ENCODE peak calls at places on chromosomes 2 and 18, in five cellular contexts. C is AG04449, N is MM.1S, O is HCT116, U is AG10803. B is an unnamed sample.

GRCh38 chr2:65378308-65378689 is 54.1 kb downstream of the SPRED2 start:
- DNase-seq in C (no peak), N (no peak), O (no peak), U (no peak), B (no peak)

GRCh38 chr2:71614976-71615768 is 161.8 kb downstream of the DYSF start:
- DNase-seq in C (no peak), N (no peak), O (no peak), U (peak), B (peak)

GRCh38 chr2:45141883-45142866 is 132.9 kb upstream of the SIX2 start:
- DNase-seq in C (no peak), N (no peak), O (no peak), U (no peak), B (no peak)

GRCh38 chr18:79914614-79915160 is 36.8 kb downstream of the SLC66A2 start:
- DNase-seq in C (no peak), N (no peak), O (no peak), U (no peak), B (no peak)

GRCh38 chr2:231244382-231245252 is 46.2 kb downstream of the ARMC9 start:
- DNase-seq in C (no peak), N (no peak), O (no peak), U (no peak), B (no peak)

GRCh38 chr2:160194946-160195345 is 5.1 kb downstream of the ITGB6 start:
- DNase-seq in C (no peak), N (no peak), O (no peak), U (no peak), B (no peak)

GRCh38 chr2:206392118-206392517 is 51.2 kb upstream of the ADAM23 start:
- DNase-seq in C (no peak), N (peak), O (peak), U (peak), B (peak)

GRCh38 chr2:57859755-57860154 is 186.9 kb upstream of the VRK2 start:
- DNase-seq in C (no peak), N (no peak), O (no peak), U (no peak), B (no peak)

GRCh38 chr2:201040867-201041628 is 30.4 kb downstream of the HYCC2 start:
- DNase-seq in C (no peak), N (no peak), O (no peak), U (no peak), B (no peak)

GRCh38 chr2:203578511-203579130 is 43.5 kb upstream of the RAPH1 start:
- DNase-seq in C (no peak), N (no peak), O (no peak), U (no peak), B (no peak)

GRCh38 chr2:188573453-188573852 is 281.8 kb downstream of the GULP1 start:
- DNase-seq in C (no peak), N (no peak), O (no peak), U (no peak), B (no peak)

GRCh38 chr2:46384457-46384815 is 87.2 kb downstream of the EPAS1 start:
- DNase-seq in C (no peak), N (no peak), O (no peak), U (no peak), B (no peak)

GRCh38 chr2:239291505-239292350 is 109.1 kb downstream of the HDAC4 start:
- DNase-seq in C (no peak), N (no peak), O (no peak), U (no peak), B (no peak)

GRCh38 chr2:1653956-1654695 is 90.2 kb downstream of the PXDN start:
- DNase-seq in C (peak), N (no peak), O (no peak), U (peak), B (peak)

GRCh38 chr2:37558622-37559021 is 112.8 kb downstream of the CDC42EP3 start:
- DNase-seq in C (no peak), N (no peak), O (no peak), U (no peak), B (no peak)

GRCh38 chr2:226001716-226002115 is 602.2 kb downstream of the NYAP2 start:
- DNase-seq in C (no peak), N (no peak), O (no peak), U (peak), B (no peak)

GRCh38 chr2:75800456-75800855 is 89.7 kb upstream of the GCFC2 start:
- DNase-seq in C (no peak), N (peak), O (no peak), U (no peak), B (no peak)

GRCh38 chr2:7634370-7634769 is 717.2 kb downstream of the RNF144A start:
- DNase-seq in C (no peak), N (no peak), O (no peak), U (no peak), B (no peak)

GRCh38 chr2:42239289-42239661 is 70.1 kb downstream of the EML4 start:
- DNase-seq in C (no peak), N (no peak), O (no peak), U (no peak), B (no peak)

GRCh38 chr2:49715597-49715996 is 561.3 kb upstream of the FSHR start:
- DNase-seq in C (no peak), N (no peak), O (no peak), U (no peak), B (no peak)

GRCh38 chr2:179749210-179749609 is 112.2 kb downstream of the ZNF385B start:
- DNase-seq in C (no peak), N (no peak), O (no peak), U (peak), B (peak)

GRCh38 chr18:12839526-12840196 is 44.4 kb downstream of the PTPN2 start:
- DNase-seq in C (no peak), N (peak), O (no peak), U (peak), B (peak)

GRCh38 chr2:239142806-239143205 is 258.0 kb downstream of the HDAC4 start:
- DNase-seq in C (no peak), N (no peak), O (no peak), U (no peak), B (no peak)

GRCh38 chr18:77056399-77057015 is 76.1 kb downstream of the MBP start:
- DNase-seq in C (no peak), N (no peak), O (no peak), U (no peak), B (peak)

GRCh38 chr2:96985181-96985580 is 1.2 kb downstream of the FAM178B start:
- DNase-seq in C (no peak), N (no peak), O (no peak), U (no peak), B (no peak)

GRCh38 chr2:215442392-215442787 is 6.5 kb upstream of the FN1 start:
- DNase-seq in C (no peak), N (no peak), O (no peak), U (no peak), B (no peak)

GRCh38 chr2:107428781-107429180 is 397.9 kb upstream of the RGPD4 start:
- DNase-seq in C (no peak), N (no peak), O (no peak), U (no peak), B (no peak)

GRCh38 chr2:86087936-86088850 is 17.5 kb downstream of the POLR1A start:
- DNase-seq in C (no peak), N (no peak), O (no peak), U (no peak), B (no peak)
- TF ChIP-seq CTCF in C (peak), N (peak), O (peak), U (peak), B (peak)

GRCh38 chr2:233421091-233421816 is 67.0 kb downstream of the DGKD start:
- DNase-seq in C (no peak), N (no peak), O (no peak), U (no peak), B (no peak)
- H3K4me3 ChIP-seq in C (no peak), N (no peak), O (peak), U (no peak), B (no peak)

DNA sequence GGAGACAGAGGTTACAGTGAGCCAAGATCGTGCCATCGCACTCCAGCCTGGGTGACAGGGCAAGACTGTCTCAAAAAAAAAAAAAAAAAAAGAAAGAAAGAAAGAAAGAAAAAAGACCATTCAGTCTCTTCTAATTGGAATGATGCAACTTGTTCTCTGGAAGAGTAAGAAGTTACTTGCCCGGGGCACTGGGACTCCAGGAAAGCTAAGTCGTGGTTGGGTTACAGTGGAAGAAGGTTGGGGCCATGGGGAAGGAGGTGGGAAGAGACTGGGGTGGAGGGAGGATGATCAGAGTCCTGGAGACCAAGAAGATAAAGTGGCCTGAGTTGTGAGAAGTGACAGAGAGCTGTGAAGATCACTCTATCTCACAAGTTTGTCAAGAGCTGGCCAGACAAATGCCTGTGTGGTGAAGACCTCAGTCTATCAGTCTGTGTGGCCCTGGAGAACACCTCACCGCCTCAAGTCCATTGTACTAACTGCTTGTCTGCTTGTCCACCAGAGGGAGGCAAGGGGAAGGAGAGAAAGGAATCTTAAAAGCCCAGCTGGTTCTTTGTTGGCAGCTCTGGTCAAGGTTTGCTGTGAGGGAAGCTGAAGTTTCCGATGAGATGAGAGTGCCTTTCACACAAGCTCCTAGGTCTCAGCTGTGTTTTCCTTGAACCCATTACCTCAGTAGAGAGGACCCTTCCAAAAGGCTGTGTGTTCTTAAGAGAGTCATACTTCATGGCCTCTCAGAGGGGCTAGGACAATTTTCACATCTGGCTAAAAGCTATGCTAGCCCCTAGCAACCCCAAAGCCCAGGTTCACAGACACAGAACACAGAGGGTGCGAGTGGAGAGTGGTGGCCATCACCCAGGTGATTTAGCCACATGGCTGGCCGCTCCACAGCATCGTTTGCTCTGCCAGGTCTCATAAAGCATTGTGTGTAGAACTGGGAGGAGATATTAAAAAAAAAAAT is 72.0 kb upstream of the TMEM178A start:
- DNase-seq in C (peak), N (no peak), O (peak), U (peak), B (peak)
- TF ChIP-seq CTCF in C (peak), N (peak), O (peak), U (peak), B (peak)

GRCh38 chr2:237413293-237414055 is 490 bp downstream of the COL6A3 start:
- DNase-seq in C (no peak), N (no peak), O (no peak), U (peak), B (peak)

GRCh38 chr2:237411683-237412349 is 2.1 kb downstream of the COL6A3 start:
- DNase-seq in C (no peak), N (no peak), O (no peak), U (peak), B (peak)

GRCh38 chr2:237412646-237413292 is 1.2 kb downstream of the COL6A3 start:
- DNase-seq in C (no peak), N (no peak), O (no peak), U (peak), B (no peak)

GRCh38 chr2:237408280-237408679 is 5.7 kb downstream of the COL6A3 start:
- DNase-seq in C (no peak), N (no peak), O (no peak), U (peak), B (peak)

GRCh38 chr2:237410949-237411635 is 2.9 kb downstream of the COL6A3 start:
- DNase-seq in C (no peak), N (no peak), O (no peak), U (peak), B (peak)
- H3K4me3 ChIP-seq in C (peak), N (no peak), O (no peak), U (peak), B (peak)

GRCh38 chr2:100246163-100247145 is 75.8 kb downstream of the LONRF2 start:
- DNase-seq in C (no peak), N (no peak), O (peak), U (no peak), B (peak)
- TF ChIP-seq CTCF in C (peak), N (peak), O (peak), U (peak), B (peak)

GRCh38 chr18:62033756-62034155 is 140.9 kb upstream of the RNF152 start:
- DNase-seq in C (no peak), N (no peak), O (no peak), U (no peak), B (no peak)

GRCh38 chr18:62033207-62033606 is 140.4 kb upstream of the RNF152 start:
- DNase-seq in C (no peak), N (no peak), O (no peak), U (no peak), B (no peak)

GRCh38 chr18:62037012-62037742 is 144.4 kb upstream of the RNF152 start:
- DNase-seq in C (no peak), N (no peak), O (no peak), U (no peak), B (peak)

DNA sequence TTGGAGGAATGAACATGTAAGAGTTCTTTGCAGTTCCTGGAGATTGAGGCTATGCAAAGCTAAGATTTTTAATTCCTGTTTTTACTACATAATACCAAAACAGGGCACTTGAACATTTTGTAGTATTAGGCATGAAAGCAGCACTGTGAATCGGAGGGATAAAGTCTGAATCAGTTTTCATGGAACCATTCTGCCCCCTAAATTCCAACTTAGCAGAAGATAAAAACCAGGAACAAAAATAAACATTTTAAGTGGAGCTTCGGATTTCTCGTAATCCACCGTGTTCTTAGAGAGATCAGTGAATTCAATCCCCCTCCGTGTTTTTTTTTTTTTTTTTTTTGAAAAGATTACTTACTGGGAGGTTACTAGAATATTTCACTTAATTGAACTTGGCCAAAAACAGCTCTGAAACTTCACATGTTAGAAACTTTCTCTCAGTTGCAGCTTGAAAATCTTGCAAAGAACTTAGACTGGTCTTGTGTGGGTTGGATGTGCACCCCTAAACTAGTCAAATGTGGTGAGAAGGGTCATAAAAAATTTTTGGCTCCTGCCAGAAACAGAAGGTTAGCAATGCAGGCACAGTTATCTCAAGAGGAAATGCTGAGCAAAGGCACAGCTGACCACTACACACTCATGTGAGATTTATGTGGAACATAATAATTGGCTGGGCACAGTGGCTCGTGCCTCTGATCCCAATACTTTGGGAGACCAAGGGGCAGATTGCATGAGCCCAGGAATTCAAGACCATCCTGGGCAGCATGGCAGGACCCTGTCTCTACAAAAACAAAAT is 145.4 kb upstream of the RNF152 start:
- DNase-seq in C (no peak), N (no peak), O (no peak), U (peak), B (peak)
- H3K4me3 ChIP-seq in C (no peak), N (no peak), O (no peak), U (no peak), B (no peak)